ENCODE peak calls at places on chromosomes 11 and 22, in nine cellular contexts. C is NCI-H1105 treated with DMSO at 0.1 percent for 48 hours; G is adipocyte; Q is A172; I is activated CD4-positive, alpha-beta T cell treated with anti-CD3 and anti-CD28 coated beads, Interleukin-2, amount 10 ng/mL, durations not matched to agents 7 days and 5 days; J is omental fat pad; N is activated CD4-positive, CD25-positive, alpha-beta regulatory T cell; U is memory B cell; T is HCT116. W is an unnamed sample.

GRCh38 chr22:24432059-24432853 is 4.9 kb downstream of the ADORA2A start:
- DNase-seq in C (peak), G (peak), Q (peak), I (no peak), J (no peak), N (no peak), U (no peak), T (no peak), W (no peak)

GRCh38 chr22:17968126-17968525 is 56.2 kb downstream of the MICAL3 start:
- DNase-seq in C (no peak), G (no peak), Q (no peak), I (no peak), J (no peak), N (no peak), U (no peak), T (no peak), W (no peak)

GRCh38 chr11:94151903-94152677 is 23.4 kb downstream of the PANX1 start:
- DNase-seq in C (no peak), G (peak), Q (peak), I (no peak), J (no peak), N (no peak), U (no peak), T (peak), W (no peak)

GRCh38 chr11:17683378-17684161 is 35.8 kb upstream of the MYOD1 start:
- DNase-seq in C (no peak), G (peak), Q (peak), I (no peak), J (no peak), N (no peak), U (no peak), T (peak), W (no peak)

GRCh38 chr11:100706179-100706578 is 19.1 kb downstream of the ARHGAP42 start:
- DNase-seq in C (no peak), G (no peak), Q (no peak), I (no peak), J (no peak), N (no peak), U (no peak), T (no peak), W (no peak)

GRCh38 chr11:112440518-112440917 is 179.9 kb upstream of the PLET1 start:
- DNase-seq in C (no peak), G (no peak), Q (no peak), I (no peak), J (no peak), N (no peak), U (no peak), T (peak), W (no peak)

GRCh38 chr22:49404576-49405199 is 423.0 kb downstream of the BRD1 start:
- DNase-seq in C (no peak), G (no peak), Q (no peak), I (no peak), J (no peak), N (no peak), U (no peak), T (no peak), W (no peak)

GRCh38 chr11:69922596-69923111 is 103.4 kb upstream of the FGF3 start:
- DNase-seq in C (no peak), G (no peak), Q (no peak), I (no peak), J (no peak), N (no peak), U (no peak), T (no peak), W (no peak)

GRCh38 chr11:61795459-61795858 is 2.7 kb downstream of the FEN1 start:
- DNase-seq in C (no peak), G (no peak), Q (no peak), I (no peak), J (no peak), N (no peak), U (no peak), T (no peak), W (no peak)

GRCh38 chr11:79062814-79063762 is 377.7 kb downstream of the TENM4 start:
- DNase-seq in C (peak), G (peak), Q (peak), I (no peak), J (no peak), N (no peak), U (no peak), T (peak), W (no peak)

GRCh38 chr11:106950067-106950491 is 68.2 kb downstream of the GUCY1A2 start:
- DNase-seq in C (peak), G (no peak), Q (no peak), I (no peak), J (no peak), N (no peak), U (no peak), T (no peak), W (no peak)

GRCh38 chr11:72696866-72697428 is 22.7 kb upstream of the PDE2A start:
- DNase-seq in C (no peak), G (no peak), Q (no peak), I (no peak), J (no peak), N (no peak), U (no peak), T (no peak), W (no peak)

GRCh38 chr11:17395978-17396377 is 7.5 kb upstream of the KCNJ11 start:
- DNase-seq in C (no peak), G (no peak), Q (no peak), I (no peak), J (no peak), N (no peak), U (no peak), T (no peak), W (no peak)

GRCh38 chr22:26172389-26172990 is 3.2 kb downstream of the SEZ6L start:
- DNase-seq in C (peak), G (peak), Q (peak), I (peak), J (no peak), N (no peak), U (peak), T (peak), W (peak)

GRCh38 chr11:74460481-74461154 is 6.7 kb downstream of the KCNE3 start:
- DNase-seq in C (no peak), G (peak), Q (no peak), I (no peak), J (no peak), N (no peak), U (no peak), T (no peak), W (no peak)

GRCh38 chr11:2665747-2666710 is 33.8 kb downstream of the KCNQ1OT1 start:
- DNase-seq in C (no peak), G (peak), Q (no peak), I (no peak), J (no peak), N (no peak), U (no peak), T (no peak), W (no peak)

GRCh38 chr11:59654893-59655292 is 13.9 kb downstream of the PATL1 start:
- DNase-seq in C (no peak), G (no peak), Q (no peak), I (no peak), J (no peak), N (no peak), U (no peak), T (no peak), W (no peak)

GRCh38 chr11:10385696-10386095 is 69.4 kb upstream of the AMPD3 start:
- DNase-seq in C (no peak), G (no peak), Q (no peak), I (no peak), J (no peak), N (no peak), U (no peak), T (no peak), W (no peak)

GRCh38 chr11:62593434-62594044 is 2.2 kb upstream of the TUT1 start:
- DNase-seq in C (peak), G (peak), Q (peak), I (peak), J (peak), N (peak), U (peak), T (no peak), W (peak)

GRCh38 chr11:111855506-111855905 is 15.9 kb downstream of the ALG9 start:
- DNase-seq in C (no peak), G (no peak), Q (no peak), I (no peak), J (no peak), N (no peak), U (no peak), T (no peak), W (no peak)

GRCh38 chr22:31871475-31871874 is 72.9 kb upstream of the YWHAH start:
- DNase-seq in C (no peak), G (no peak), Q (no peak), I (no peak), J (no peak), N (no peak), U (no peak), T (no peak), W (no peak)

GRCh38 chr11:73570415-73571114 is 27.3 kb downstream of the FAM168A start:
- DNase-seq in C (peak), G (peak), Q (peak), I (no peak), J (no peak), N (no peak), U (no peak), T (peak), W (no peak)